ENCODE peak calls at places on chromosomes 7 and 10, in eight cellular contexts. T is lower lobe of right lung, C is Right ventricle myocardium superior, H is T-helper 2 cell, S is esophagus muscularis mucosa, L is small intestine, I is MCF 10A, R is fibroblast of villous mesenchyme. E is an unnamed sample.

GRCh38 chr7:156639426-156640256 is 933 bp upstream of the RNF32 start:
- DNase-seq in T (peak), C (no peak), H (no peak), S (no peak), L (no peak), I (no peak), R (no peak), E (no peak)

GRCh38 chr10:23528419-23528818 is 89.5 kb downstream of the OTUD1 start:
- DNase-seq in T (no peak), C (no peak), H (no peak), S (no peak), L (no peak), I (no peak), R (no peak), E (no peak)

GRCh38 chr10:28924585-28925153 is 247.3 kb downstream of the BAMBI start:
- DNase-seq in T (no peak), C (no peak), H (no peak), S (peak), L (no peak), I (no peak), R (no peak), E (no peak)

GRCh38 chr10:71608863-71609768 is 110.5 kb downstream of the C10orf105 start:
- DNase-seq in T (peak), C (peak), H (peak), S (no peak), L (peak), I (peak), R (peak), E (peak)

GRCh38 chr7:36736827-36737211 is 12.5 kb upstream of the AOAH start:
- DNase-seq in T (peak), C (no peak), H (peak), S (no peak), L (no peak), I (no peak), R (no peak), E (no peak)

GRCh38 chr7:142833174-142834027 is 21.5 kb upstream of the EPHB6 start:
- DNase-seq in T (no peak), C (no peak), H (no peak), S (no peak), L (peak), I (peak), R (no peak), E (no peak)

GRCh38 chr7:3922175-3922635 is 621.2 kb downstream of the SDK1 start:
- DNase-seq in T (no peak), C (no peak), H (no peak), S (no peak), L (peak), I (peak), R (peak), E (peak)

GRCh38 chr10:24891823-24892222 is 60.6 kb downstream of the PRTFDC1 start:
- DNase-seq in T (no peak), C (no peak), H (no peak), S (no peak), L (no peak), I (peak), R (peak), E (no peak)

GRCh38 chr10:71006497-71006896 is 118.1 kb upstream of the PCBD1 start:
- DNase-seq in T (no peak), C (no peak), H (no peak), S (no peak), L (no peak), I (no peak), R (no peak), E (no peak)

GRCh38 chr7:157278791-157279678 is 57.8 kb upstream of the DNAJB6 start:
- DNase-seq in T (peak), C (peak), H (no peak), S (no peak), L (peak), I (no peak), R (peak), E (peak)

GRCh38 chr7:255038-255435 is 34.9 kb upstream of the FOXL3 start:
- DNase-seq in T (peak), C (peak), H (no peak), S (no peak), L (no peak), I (no peak), R (no peak), E (no peak)

GRCh38 chr10:93541402-93542357 is 24.8 kb upstream of the FFAR4 start:
- DNase-seq in T (no peak), C (peak), H (peak), S (no peak), L (peak), I (peak), R (peak), E (peak)

GRCh38 chr10:70914316-70914864 is 26.0 kb upstream of the PCBD1 start:
- DNase-seq in T (peak), C (peak), H (no peak), S (no peak), L (no peak), I (no peak), R (no peak), E (no peak)

E was measured in colonic mucosa.